ENCODE peak calls at places on chromosomes 5 and 9, in seven cellular contexts. R is BJ; E is CD8-positive, alpha-beta T cell; Q is MM.1S; W is psoas muscle; V is mucosa of descending colon; N is A549. B is an unnamed sample.

GRCh38 chr5:149735066-149735465 is 5.0 kb downstream of the PPARGC1B start:
- DNase-seq in N (no peak), Q (no peak), V (peak), W (peak), E (no peak), R (no peak), B (no peak)

GRCh38 chr5:136004436-136004835 is 24.4 kb upstream of the TGFBI start:
- DNase-seq in V (no peak), R (peak), N (no peak), Q (no peak), W (no peak), E (no peak), B (no peak)

GRCh38 chr9:18996191-18996590 is 36.8 kb downstream of the SAXO1 start:
- DNase-seq in N (no peak), R (no peak), E (no peak), Q (no peak), V (no peak), W (no peak), B (no peak)

GRCh38 chr5:38401145-38401544 is 142.8 kb downstream of the EGFLAM start:
- DNase-seq in Q (no peak), V (no peak), R (no peak), E (no peak), N (no peak), W (no peak), B (no peak)

GRCh38 chr5:141969783-141970741 is 1.2 kb downstream of the RNF14 start:
- DNase-seq in Q (peak), V (no peak), E (no peak), N (peak), W (no peak), R (no peak), B (no peak)

GRCh38 chr9:130128782-130129424 is 43.3 kb upstream of the NCS1 start:
- DNase-seq in N (no peak), W (peak), R (peak), E (peak), V (peak), Q (no peak), B (peak)

GRCh38 chr5:149007174-149007573 is 55.7 kb downstream of the SH3TC2 start:
- DNase-seq in R (peak), V (no peak), W (no peak), E (no peak), N (no peak), Q (no peak), B (peak)

GRCh38 chr5:116722666-116723065 is 148.0 kb upstream of the SEMA6A start:
- DNase-seq in V (no peak), Q (no peak), W (no peak), E (no peak), R (no peak), N (no peak), B (no peak)

GRCh38 chr9:35914307-35914807 is 5.1 kb downstream of the SPAAR start:
- DNase-seq in N (peak), Q (no peak), W (peak), R (no peak), E (no peak), V (peak), B (no peak)

GRCh38 chr5:119996128-119996527 is 366.8 kb downstream of the FAM170A start:
- DNase-seq in Q (no peak), R (no peak), V (no peak), E (no peak), N (no peak), W (no peak), B (no peak)

GRCh38 chr9:89919171-89919681 is 314.4 kb downstream of the GADD45G start:
- DNase-seq in R (no peak), V (peak), Q (peak), W (no peak), N (peak), E (no peak), B (no peak)

GRCh38 chr9:98229090-98229395 is 26.4 kb downstream of the TBC1D2 start:
- DNase-seq in Q (no peak), W (no peak), R (no peak), N (no peak), V (no peak), E (no peak), B (no peak)

GRCh38 chr5:100794218-100794617 is 108.9 kb downstream of the ST8SIA4 start:
- DNase-seq in V (no peak), W (no peak), R (no peak), Q (no peak), N (no peak), E (no peak), B (no peak)

GRCh38 chr9:21890696-21891095 is 88.3 kb downstream of the MTAP start:
- DNase-seq in N (no peak), V (no peak), Q (no peak), E (no peak), W (no peak), R (no peak), B (no peak)

GRCh38 chr9:133406480-133407307 is 11.1 kb downstream of the REXO4 start:
- DNase-seq in R (no peak), Q (peak), N (peak), W (peak), E (peak), V (peak), B (no peak)

GRCh38 chr5:124841829-124842712 is 95.6 kb upstream of the ZNF608 start:
- DNase-seq in W (no peak), N (no peak), R (no peak), Q (no peak), E (no peak), V (no peak), B (no peak)

GRCh38 chr9:79570449-79571308 is 1.1 kb upstream of the TLE4 start:
- DNase-seq in W (peak), N (peak), V (peak), R (no peak), Q (peak), E (no peak), B (peak)

GRCh38 chr5:405421-405820 is 37.6 kb upstream of the EXOC3 start:
- DNase-seq in E (no peak), V (no peak), N (no peak), Q (no peak), R (no peak), W (peak), B (no peak)

DNA sequence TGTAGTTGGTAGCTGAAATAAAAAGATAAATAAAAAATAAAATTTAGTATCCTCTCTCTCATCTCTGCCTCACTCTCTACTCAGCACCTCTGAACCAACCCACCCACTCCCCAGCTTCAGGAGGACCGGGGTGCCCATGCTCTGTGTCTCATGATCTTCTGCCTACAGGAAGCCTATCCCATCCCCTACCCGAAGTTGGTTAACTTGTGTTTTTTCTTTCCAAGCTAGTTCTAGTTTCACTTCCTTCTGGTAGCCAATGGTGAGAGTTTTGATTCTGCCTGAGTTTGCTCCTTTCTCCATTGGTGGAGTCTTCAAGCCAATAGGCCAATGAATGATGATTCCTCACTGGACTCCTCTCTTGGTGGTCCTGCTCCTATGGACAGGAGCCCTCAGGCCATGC is 32.1 kb downstream of the SNX24 start:
- DNase-seq in R (no peak), W (no peak), V (no peak), Q (no peak), N (no peak), E (no peak), B (no peak)
- H3K4me3 ChIP-seq in R (no peak), W (no peak), V (no peak), Q (no peak), N (no peak), E (no peak), B (no peak)

GRCh38 chr5:151463137-151464029 is 16.0 kb downstream of the SLC36A1 start:
- DNase-seq in W (no peak), Q (peak), N (peak), R (no peak), E (no peak), V (peak), B (no peak)
- TF ChIP-seq CTCF in W (peak), Q (peak), N (peak), R (peak), E (no peak), V (peak), B (peak)

GRCh38 chr5:168288349-168289245 is 2.8 kb upstream of the WWC1 start:
- DNase-seq in V (peak), W (no peak), E (no peak), N (peak), Q (no peak), R (no peak), B (no peak)
- H3K4me3 ChIP-seq in V (no peak), W (no peak), E (no peak), N (peak), Q (no peak), R (no peak), B (no peak)

GRCh38 chr5:132103380-132103951 is 29.9 kb downstream of the CSF2 start:
- DNase-seq in V (peak), Q (peak), W (peak), E (peak), R (peak), N (peak), B (peak)
- TF ChIP-seq CTCF in V (no peak), Q (peak), W (no peak), E (peak), R (peak), N (no peak), B (peak)

DNA sequence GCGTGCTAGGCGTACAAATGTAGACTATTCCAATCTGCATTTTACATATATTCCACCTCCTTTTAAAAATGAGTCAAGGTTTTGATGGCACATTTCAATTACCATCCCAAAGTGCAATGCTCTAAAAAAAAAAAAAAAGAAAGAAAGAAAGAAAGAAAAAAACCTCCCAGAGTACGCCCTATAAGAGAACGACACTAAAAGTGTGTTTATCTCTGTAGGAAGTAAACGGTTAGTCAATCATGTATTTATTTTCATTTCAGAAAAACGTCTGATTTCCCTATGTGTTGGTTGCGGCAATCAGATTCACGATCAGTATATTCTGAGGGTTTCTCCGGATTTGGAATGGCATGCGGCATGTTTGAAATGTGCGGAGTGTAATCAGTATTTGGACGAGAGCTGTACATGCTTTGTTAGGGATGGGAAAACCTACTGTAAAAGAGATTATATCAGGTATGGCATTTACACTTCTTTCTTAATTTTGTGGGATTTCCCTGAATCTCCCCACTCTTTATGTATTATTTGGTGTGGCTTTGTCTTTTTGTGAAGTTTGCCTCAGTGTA is 1.1 kb downstream of the ISL1 start:
- DNase-seq in N (no peak), V (no peak), W (no peak), Q (no peak), R (no peak), E (no peak), B (no peak)
- H3K4me3 ChIP-seq in N (no peak), V (no peak), W (peak), Q (no peak), R (peak), E (no peak), B (no peak)

DNA sequence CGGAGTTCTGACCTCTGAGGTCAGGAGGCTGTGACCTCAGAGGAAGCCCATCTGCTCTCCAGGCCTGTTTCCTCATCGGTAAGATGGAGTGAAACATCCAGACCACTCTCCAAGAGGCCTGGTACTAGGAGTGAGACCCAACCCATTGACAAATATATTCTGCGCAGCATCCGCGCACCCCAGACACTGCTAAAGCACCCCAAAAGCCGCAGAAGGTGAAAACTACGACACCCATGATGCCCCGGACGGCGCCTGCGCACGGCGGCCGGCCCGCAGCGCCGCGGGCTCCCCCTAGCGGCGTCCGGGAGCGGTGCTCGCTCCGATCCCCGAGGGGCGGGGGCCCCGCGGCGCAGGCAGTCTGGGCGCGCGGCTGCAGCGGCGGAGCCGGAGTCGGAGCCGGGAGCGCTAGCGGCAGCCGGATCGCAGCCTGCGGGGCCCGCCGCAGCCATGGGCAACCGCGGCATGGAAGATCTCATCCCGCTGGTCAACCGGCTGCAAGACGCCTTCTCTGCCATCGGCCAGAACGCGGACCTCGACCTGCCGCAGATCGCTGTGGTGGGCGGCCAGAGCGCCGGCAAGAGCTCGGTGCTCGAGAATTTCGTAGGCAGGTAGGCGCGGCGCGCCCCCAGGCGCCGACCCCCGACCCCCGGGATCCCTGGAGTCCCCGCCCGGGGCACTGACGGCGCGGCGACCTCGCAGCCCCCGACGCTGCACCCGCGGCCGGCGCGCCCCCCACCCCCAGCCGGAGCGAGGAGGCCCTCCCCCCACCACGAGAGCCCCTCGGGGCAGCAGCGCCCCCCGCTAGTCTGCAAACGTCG is at the start of gene DNM1:
- DNase-seq in V (peak), W (peak), N (peak), Q (peak), E (peak), R (no peak), B (no peak)
- TF ChIP-seq CTCF in V (peak), W (peak), N (peak), Q (peak), E (peak), R (peak), B (peak)

GRCh38 chr9:121634329-121634784 is 17.1 kb upstream of the DAB2IP start:
- DNase-seq in W (no peak), E (no peak), V (peak), N (no peak), R (no peak), Q (no peak), B (no peak)
- H3K4me3 ChIP-seq in W (no peak), E (no peak), V (no peak), N (no peak), R (no peak), Q (no peak), B (no peak)

GRCh38 chr5:158121678-158122077 is 262.7 kb upstream of the CLINT1 start:
- DNase-seq in W (no peak), N (no peak), R (no peak), V (no peak), E (no peak), Q (no peak), B (no peak)
- TF ChIP-seq CTCF in W (no peak), N (no peak), R (no peak), V (no peak), E (no peak), Q (no peak), B (no peak)

DNA sequence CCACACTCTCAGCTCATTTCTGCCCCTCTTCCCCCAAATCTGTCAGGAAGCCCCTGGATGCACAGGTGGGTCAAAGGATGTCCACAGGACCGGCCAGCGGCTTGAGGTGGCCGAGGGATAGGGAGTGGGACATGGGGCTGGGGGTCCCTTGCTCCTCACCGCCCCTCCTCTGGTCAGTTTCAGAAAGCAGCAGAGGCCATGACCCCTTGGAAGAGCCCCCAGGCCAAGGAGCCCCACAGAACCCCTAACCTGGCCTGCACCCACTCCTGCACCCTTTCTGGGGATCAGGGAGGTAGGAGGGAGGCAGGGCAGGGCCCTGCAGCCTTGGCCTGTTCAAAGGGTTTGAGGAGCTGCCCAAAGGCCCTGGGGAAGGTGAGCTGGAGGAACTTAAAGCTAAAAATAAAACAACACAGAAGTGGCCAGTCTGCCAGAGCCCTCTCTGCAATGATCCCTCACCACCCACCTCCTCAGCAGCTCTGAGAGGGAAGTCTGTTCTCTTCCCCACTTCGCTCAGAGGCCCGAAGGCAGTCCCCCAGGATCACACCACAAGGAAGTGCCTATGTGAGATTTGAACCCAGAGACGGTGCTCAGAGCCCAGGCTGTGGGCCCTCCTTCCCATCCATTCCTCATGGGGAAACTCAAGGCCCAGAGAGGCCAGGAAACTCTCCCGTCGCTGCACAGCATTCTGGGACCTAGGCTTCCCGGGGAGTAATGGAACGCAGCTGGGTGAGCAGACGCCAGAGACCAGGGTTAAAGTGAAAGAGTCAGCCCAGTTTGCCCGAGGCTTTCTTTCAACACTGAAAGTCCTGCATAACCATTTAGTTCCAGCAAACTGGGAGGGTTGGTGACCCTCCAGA is 918 bp downstream of the ENG start:
- DNase-seq in R (no peak), E (no peak), V (no peak), Q (no peak), N (no peak), W (no peak), B (no peak)
- H3K4me3 ChIP-seq in R (peak), E (peak), V (peak), Q (no peak), N (no peak), W (peak), B (peak)

DNA sequence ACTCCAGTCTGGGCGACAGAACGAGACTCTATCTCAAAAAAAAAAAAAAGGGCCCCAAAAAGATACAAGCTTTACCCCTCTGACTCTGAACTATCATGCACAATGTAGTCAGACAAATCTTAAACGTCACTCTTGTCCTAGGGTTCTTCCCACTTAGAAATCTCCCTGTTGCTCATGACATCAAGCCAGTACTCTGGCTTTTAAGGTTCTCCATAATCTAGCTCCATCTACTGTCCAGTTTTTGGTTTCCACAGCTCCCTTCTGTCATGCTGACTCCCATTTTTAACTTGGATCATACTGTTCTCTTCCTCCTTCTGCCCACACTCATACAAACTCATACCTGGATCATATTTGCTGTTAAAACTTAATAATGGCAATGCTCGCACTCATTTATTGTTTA is 156.7 kb upstream of the TLX3 start:
- DNase-seq in N (peak), E (no peak), R (no peak), W (no peak), Q (no peak), V (no peak), B (no peak)
- TF ChIP-seq CTCF in N (peak), E (no peak), R (peak), W (no peak), Q (peak), V (no peak), B (peak)